ENCODE peak calls at places on chromosome 17, in ten cellular contexts. Q is HFFc6; C is ELR; T is NCI-H1105; O is effector memory CD4-positive, alpha-beta T cell; G is stimulated activated CD4-positive, alpha-beta T cell treated with anti-CD3 and anti-CD28 coated beads, Interleukin-12 subunit alpha, Interleukin-12 subunit beta, amount 100 ng/mL, for 24 hours; V is mesothelial cell of epicardium; N is CD8-positive, alpha-beta memory T cell; L is neural crest cell; B is activated T-helper 1 cell treated with Interleukin-2 at 50 U/mL for 16 hours. U is an unnamed sample.
A peak's percentile ranks its signal among the peaks of the same experiment; 100 is the strongest.

GRCh38 chr17:19346351-19347255 is 15.9 kb downstream of the B9D1 start:
- DNase-seq in Q (peak; percentile 81), C (peak; percentile 74), T (no peak), O (no peak), G (no peak), V (no peak), N (no peak), L (no peak), B (no peak), U (peak; percentile 53)

GRCh38 chr17:15257316-15257925 is 7.7 kb downstream of the PMP22 start:
- DNase-seq in Q (peak; percentile 82), C (peak; percentile 86), T (peak; percentile 74), O (peak; percentile 12), G (peak; percentile 28), V (peak; percentile 71), N (peak; percentile 34), L (peak; percentile 75), B (peak; percentile 21), U (peak; percentile 70)

GRCh38 chr17:20934288-20934687 is 108.5 kb downstream of the USP22 start:
- DNase-seq in Q (no peak), C (no peak), T (no peak), O (no peak), G (no peak), V (no peak), N (no peak), L (no peak), B (no peak), U (no peak)

GRCh38 chr17:49748791-49749190 is 15.1 kb downstream of the FAM117A start:
- DNase-seq in Q (no peak), C (no peak), T (no peak), O (peak; percentile 57), G (peak; percentile 40), V (no peak), N (peak; percentile 49), L (no peak), B (peak; percentile 36), U (no peak)

GRCh38 chr17:52124561-52124960 is 34.0 kb downstream of the CA10 start:
- DNase-seq in Q (no peak), C (no peak), T (no peak), O (no peak), G (no peak), V (no peak), N (no peak), L (no peak), B (no peak), U (no peak)

GRCh38 chr17:76772842-76773521 is 35.1 kb downstream of the MFSD11 start:
- DNase-seq in Q (peak; percentile 82), C (peak; percentile 93), T (no peak), O (peak; percentile 43), G (no peak), V (no peak), N (peak; percentile 39), L (no peak), B (peak; percentile 16), U (no peak)

GRCh38 chr17:1800240-1800639 is 29.5 kb downstream of the SMYD4 start:
- DNase-seq in Q (no peak), C (no peak), T (no peak), O (no peak), G (no peak), V (no peak), N (no peak), L (no peak), B (no peak), U (no peak)

GRCh38 chr17:72494576-72494975 is 373.8 kb downstream of the SOX9 start:
- DNase-seq in Q (no peak), C (no peak), T (no peak), O (no peak), G (no peak), V (no peak), N (no peak), L (no peak), B (no peak), U (no peak)

GRCh38 chr17:30226878-30227277 is 8.6 kb downstream of the SLC6A4 start:
- DNase-seq in Q (no peak), C (peak; percentile 45), T (no peak), O (no peak), G (no peak), V (no peak), N (no peak), L (no peak), B (no peak), U (no peak)

GRCh38 chr17:68200689-68201424 is 47.0 kb upstream of the AMZ2 start:
- DNase-seq in Q (peak; percentile 48), C (peak; percentile 80), T (peak; percentile 61), O (peak; percentile 59), G (no peak), V (peak; percentile 87), N (peak; percentile 74), L (peak; percentile 88), B (peak; percentile 63), U (peak; percentile 78)

GRCh38 chr17:17126131-17127110 is 79.7 kb downstream of the PLD6 start:
- DNase-seq in Q (no peak), C (no peak), T (no peak), O (no peak), G (no peak), V (no peak), N (no peak), L (no peak), B (no peak), U (no peak)

GRCh38 chr17:83182620-83183063 is 103.2 kb downstream of the METRNL start:
- DNase-seq in Q (no peak), C (no peak), T (no peak), O (no peak), G (no peak), V (peak; percentile 33), N (no peak), L (no peak), B (no peak), U (no peak)

GRCh38 chr17:58174871-58175270 is 8.1 kb downstream of the OR4D2 start:
- DNase-seq in Q (no peak), C (no peak), T (no peak), O (no peak), G (no peak), V (no peak), N (no peak), L (no peak), B (no peak), U (no peak)

GRCh38 chr17:50767446-50767845 is at the start of gene ANKRD40CL:
- DNase-seq in Q (no peak), C (no peak), T (no peak), O (no peak), G (no peak), V (no peak), N (no peak), L (no peak), B (no peak), U (no peak)

GRCh38 chr17:17467021-17467420 is 9.8 kb upstream of the MED9 start:
- DNase-seq in Q (no peak), C (no peak), T (no peak), O (no peak), G (no peak), V (no peak), N (no peak), L (no peak), B (no peak), U (no peak)

GRCh38 chr17:73013299-73013698 is 79.2 kb downstream of the SLC39A11 start:
- DNase-seq in Q (no peak), C (no peak), T (no peak), O (no peak), G (no peak), V (no peak), N (no peak), L (no peak), B (no peak), U (no peak)

GRCh38 chr17:17849147-17849820 is 12.5 kb upstream of the SREBF1 start:
- DNase-seq in Q (peak; percentile 18), C (no peak), T (no peak), O (peak; percentile 73), G (peak; percentile 59), V (no peak), N (peak; percentile 76), L (no peak), B (peak; percentile 71), U (no peak)

GRCh38 chr17:45098869-45099616 is 33.3 kb downstream of the PLCD3 start:
- DNase-seq in Q (peak; percentile 60), C (peak; percentile 79), T (peak; percentile 57), O (peak; percentile 26), G (peak; percentile 37), V (peak; percentile 87), N (peak; percentile 43), L (peak; percentile 89), B (peak; percentile 52), U (peak; percentile 83)

GRCh38 chr17:39635614-39636176 is 1.2 kb upstream of the STARD3 start:
- DNase-seq in Q (no peak), C (no peak), T (no peak), O (no peak), G (no peak), V (no peak), N (no peak), L (no peak), B (no peak), U (no peak)

GRCh38 chr17:7982171-7982570 is 20.2 kb upstream of the GUCY2D start:
- DNase-seq in Q (peak; percentile 69), C (peak; percentile 88), T (no peak), O (no peak), G (no peak), V (no peak), N (no peak), L (no peak), B (no peak), U (no peak)

GRCh38 chr17:37493249-37494027 is 3.7 kb downstream of the DUSP14 start:
- DNase-seq in Q (peak; percentile 96), C (peak; percentile 93), T (no peak), O (no peak), G (no peak), V (no peak), N (no peak), L (no peak), B (no peak), U (no peak)

GRCh38 chr17:59327891-59328290 is 3.6 kb upstream of the YPEL2 start:
- DNase-seq in Q (no peak), C (no peak), T (no peak), O (no peak), G (no peak), V (no peak), N (no peak), L (no peak), B (no peak), U (no peak)

GRCh38 chr17:27600471-27600870 is 30.5 kb upstream of the LGALS9 start:
- DNase-seq in Q (no peak), C (no peak), T (no peak), O (no peak), G (no peak), V (no peak), N (no peak), L (no peak), B (no peak), U (no peak)

GRCh38 chr17:49450735-49451134 is 36.1 kb upstream of the PHB1 start:
- DNase-seq in Q (peak; percentile 46), C (peak; percentile 86), T (no peak), O (no peak), G (no peak), V (no peak), N (no peak), L (no peak), B (no peak), U (no peak)

GRCh38 chr17:50039058-50039457 is 16.9 kb upstream of the ITGA3 start:
- DNase-seq in Q (no peak), C (no peak), T (no peak), O (no peak), G (no peak), V (no peak), N (no peak), L (no peak), B (no peak), U (no peak)

GRCh38 chr17:50173335-50173941 is 7.6 kb downstream of the SGCA start:
- DNase-seq in Q (peak; percentile 86), C (peak; percentile 98), T (no peak), O (no peak), G (no peak), V (no peak), N (no peak), L (no peak), B (no peak), U (peak; percentile 59)

GRCh38 chr17:49570540-49571242 is 5.0 kb upstream of the NXPH3 start:
- DNase-seq in Q (no peak), C (no peak), T (no peak), O (no peak), G (no peak), V (no peak), N (no peak), L (no peak), B (no peak), U (no peak)

GRCh38 chr17:44971776-44972483 is 3.8 kb upstream of the C1QL1 start:
- DNase-seq in Q (peak; percentile 57), C (peak; percentile 80), T (no peak), O (no peak), G (peak; percentile 32), V (no peak), N (no peak), L (no peak), B (no peak), U (no peak)

U was measured in SK-N-DZ.